ENCODE peak calls at places on chromosomes 4 and X, in seven cellular contexts. One of them, this sample, is unnamed.

GRCh38 chr4:18398661-18399060 is 377.1 kb upstream of the LCORL start:
- DNase-seq in germinal center: no peak
- DNase-seq in NCI-H1105: peak
- DNase-seq in cardiac fibroblast: no peak
- DNase-seq in ovary: no peak
- DNase-seq in aorta: no peak
- DNase-seq in SHP77 treated with DMSO at 0.1 percent for 48 hours: no peak
- DNase-seq in this sample: no peak

GRCh38 chr4:90727938-90728337 is 600.7 kb downstream of the CCSER1 start:
- DNase-seq in cardiac fibroblast: no peak
- DNase-seq in SHP77 treated with DMSO at 0.1 percent for 48 hours: no peak
- DNase-seq in aorta: no peak
- DNase-seq in NCI-H1105: no peak
- DNase-seq in germinal center: no peak
- DNase-seq in ovary: no peak
- DNase-seq in this sample: no peak

GRCh38 chr4:21415728-21416127 is 532.8 kb downstream of the KCNIP4 start:
- DNase-seq in aorta: no peak
- DNase-seq in germinal center: no peak
- DNase-seq in SHP77 treated with DMSO at 0.1 percent for 48 hours: no peak
- DNase-seq in ovary: no peak
- DNase-seq in NCI-H1105: no peak
- DNase-seq in cardiac fibroblast: no peak
- DNase-seq in this sample: no peak

GRCh38 chr4:87073187-87073569 is 138.4 kb downstream of the AFF1 start:
- DNase-seq in NCI-H1105: no peak
- DNase-seq in aorta: no peak
- DNase-seq in germinal center: no peak
- DNase-seq in SHP77 treated with DMSO at 0.1 percent for 48 hours: no peak
- DNase-seq in ovary: no peak
- DNase-seq in cardiac fibroblast: no peak
- DNase-seq in this sample: no peak

GRCh38 chrX:107599371-107599970 is 28.8 kb upstream of the PRPS1 start:
- DNase-seq in NCI-H1105: no peak
- DNase-seq in cardiac fibroblast: no peak
- DNase-seq in germinal center: no peak
- DNase-seq in aorta: no peak
- DNase-seq in ovary: no peak
- DNase-seq in SHP77 treated with DMSO at 0.1 percent for 48 hours: no peak
- DNase-seq in this sample: no peak

GRCh38 chr4:64581422-64581821 is 172.2 kb upstream of the TECRL start:
- DNase-seq in NCI-H1105: no peak
- DNase-seq in aorta: no peak
- DNase-seq in ovary: no peak
- DNase-seq in germinal center: no peak
- DNase-seq in SHP77 treated with DMSO at 0.1 percent for 48 hours: no peak
- DNase-seq in cardiac fibroblast: peak
- DNase-seq in this sample: no peak

GRCh38 chrX:110293658-110294453 is 24.0 kb downstream of the AMMECR1 start:
- DNase-seq in cardiac fibroblast: no peak
- DNase-seq in NCI-H1105: no peak
- DNase-seq in germinal center: no peak
- DNase-seq in aorta: no peak
- DNase-seq in ovary: no peak
- DNase-seq in SHP77 treated with DMSO at 0.1 percent for 48 hours: no peak
- DNase-seq in this sample: no peak

GRCh38 chrX:34275710-34276109 is 143.6 kb upstream of the FAM47A start:
- DNase-seq in cardiac fibroblast: no peak
- DNase-seq in SHP77 treated with DMSO at 0.1 percent for 48 hours: no peak
- DNase-seq in NCI-H1105: no peak
- DNase-seq in ovary: no peak
- DNase-seq in aorta: no peak
- DNase-seq in germinal center: no peak
- DNase-seq in this sample: no peak

GRCh38 chrX:53440631-53441517 is 6.7 kb upstream of the HSD17B10 start:
- DNase-seq in SHP77 treated with DMSO at 0.1 percent for 48 hours: peak
- DNase-seq in NCI-H1105: no peak
- DNase-seq in germinal center: no peak
- DNase-seq in cardiac fibroblast: peak
- DNase-seq in aorta: peak
- DNase-seq in ovary: peak
- DNase-seq in this sample: peak

GRCh38 chrX:82816001-82816400 is 692.1 kb upstream of the POU3F4 start:
- DNase-seq in NCI-H1105: no peak
- DNase-seq in aorta: no peak
- DNase-seq in ovary: no peak
- DNase-seq in SHP77 treated with DMSO at 0.1 percent for 48 hours: no peak
- DNase-seq in cardiac fibroblast: no peak
- DNase-seq in germinal center: no peak
- DNase-seq in this sample: no peak

GRCh38 chrX:19799319-19800182 is 87.8 kb downstream of the SH3KBP1 start:
- DNase-seq in ovary: no peak
- DNase-seq in aorta: no peak
- DNase-seq in SHP77 treated with DMSO at 0.1 percent for 48 hours: peak
- DNase-seq in germinal center: no peak
- DNase-seq in cardiac fibroblast: peak
- DNase-seq in NCI-H1105: no peak
- DNase-seq in this sample: no peak

GRCh38 chr4:31193516-31193915 is 473.3 kb downstream of the PCDH7 start:
- DNase-seq in germinal center: no peak
- DNase-seq in aorta: no peak
- DNase-seq in SHP77 treated with DMSO at 0.1 percent for 48 hours: no peak
- DNase-seq in ovary: no peak
- DNase-seq in NCI-H1105: peak
- DNase-seq in cardiac fibroblast: no peak
- DNase-seq in this sample: no peak

GRCh38 chrX:24498181-24498580 is 33.1 kb downstream of the PDK3 start:
- DNase-seq in ovary: no peak
- DNase-seq in cardiac fibroblast: peak
- DNase-seq in aorta: no peak
- DNase-seq in NCI-H1105: no peak
- DNase-seq in SHP77 treated with DMSO at 0.1 percent for 48 hours: no peak
- DNase-seq in germinal center: no peak
- DNase-seq in this sample: peak

GRCh38 chrX:122046226-122046625 is 998.8 kb downstream of the GLUD2 start:
- DNase-seq in germinal center: no peak
- DNase-seq in aorta: peak
- DNase-seq in NCI-H1105: no peak
- DNase-seq in ovary: no peak
- DNase-seq in cardiac fibroblast: peak
- DNase-seq in SHP77 treated with DMSO at 0.1 percent for 48 hours: no peak
- DNase-seq in this sample: no peak

GRCh38 chrX:9710332-9710731 is 55.3 kb downstream of the GPR143 start:
- DNase-seq in germinal center: no peak
- DNase-seq in NCI-H1105: no peak
- DNase-seq in ovary: no peak
- DNase-seq in cardiac fibroblast: no peak
- DNase-seq in SHP77 treated with DMSO at 0.1 percent for 48 hours: no peak
- DNase-seq in aorta: no peak
- DNase-seq in this sample: no peak

GRCh38 chrX:22392176-22392814 is 119.6 kb downstream of the CBLL2 start:
- DNase-seq in SHP77 treated with DMSO at 0.1 percent for 48 hours: no peak
- DNase-seq in ovary: no peak
- DNase-seq in cardiac fibroblast: no peak
- DNase-seq in NCI-H1105: no peak
- DNase-seq in aorta: no peak
- DNase-seq in germinal center: no peak
- DNase-seq in this sample: no peak

GRCh38 chrX:100194073-100194775 is 215.8 kb downstream of the PCDH19 start:
- DNase-seq in germinal center: no peak
- DNase-seq in NCI-H1105: no peak
- DNase-seq in aorta: no peak
- DNase-seq in cardiac fibroblast: no peak
- DNase-seq in ovary: no peak
- DNase-seq in SHP77 treated with DMSO at 0.1 percent for 48 hours: no peak
- DNase-seq in this sample: no peak

GRCh38 chr4:29453421-29453820 is 1266.7 kb upstream of the PCDH7 start:
- DNase-seq in aorta: no peak
- DNase-seq in ovary: no peak
- DNase-seq in SHP77 treated with DMSO at 0.1 percent for 48 hours: no peak
- DNase-seq in NCI-H1105: no peak
- DNase-seq in germinal center: no peak
- DNase-seq in cardiac fibroblast: no peak
- DNase-seq in this sample: no peak

GRCh38 chrX:122878269-122878668 is 305.8 kb upstream of the GRIA3 start:
- DNase-seq in ovary: no peak
- DNase-seq in germinal center: no peak
- DNase-seq in cardiac fibroblast: no peak
- DNase-seq in aorta: no peak
- DNase-seq in NCI-H1105: no peak
- DNase-seq in SHP77 treated with DMSO at 0.1 percent for 48 hours: no peak
- DNase-seq in this sample: no peak

GRCh38 chr4:87399148-87399547 is 8.2 kb upstream of the HSD17B11 start:
- DNase-seq in germinal center: no peak
- DNase-seq in aorta: peak
- DNase-seq in SHP77 treated with DMSO at 0.1 percent for 48 hours: no peak
- DNase-seq in ovary: no peak
- DNase-seq in cardiac fibroblast: no peak
- DNase-seq in NCI-H1105: no peak
- DNase-seq in this sample: no peak

GRCh38 chrX:3263681-3264126 is 82.7 kb downstream of the MXRA5 start:
- DNase-seq in ovary: no peak
- DNase-seq in NCI-H1105: no peak
- DNase-seq in SHP77 treated with DMSO at 0.1 percent for 48 hours: no peak
- DNase-seq in aorta: no peak
- DNase-seq in germinal center: no peak
- DNase-seq in cardiac fibroblast: peak
- DNase-seq in this sample: no peak

GRCh38 chr4:185779520-185779919 is 32.5 kb downstream of the SORBS2 start:
- DNase-seq in germinal center: no peak
- DNase-seq in ovary: no peak
- DNase-seq in cardiac fibroblast: no peak
- DNase-seq in NCI-H1105: no peak
- DNase-seq in aorta: no peak
- DNase-seq in SHP77 treated with DMSO at 0.1 percent for 48 hours: no peak
- DNase-seq in this sample: no peak